ENCODE peak calls at places on chromosome 16, in seven cellular contexts. One of them, this sample, is unnamed.
A peak's percentile ranks its signal among the peaks of the same experiment; 100 is the strongest.

GRCh38 chr16:87196229-87196628 is 121.0 kb downstream of the C16orf95 start:
- DNase-seq in MG63: peak; percentile 48
- DNase-seq in heart left ventricle: no peak
- DNase-seq in right atrium auricular region: no peak
- DNase-seq in stomach: no peak
- DNase-seq in naive thymus-derived CD4-positive, alpha-beta T cell: no peak
- DNase-seq in cardiac muscle cell: no peak
- DNase-seq in this sample: no peak

GRCh38 chr16:19704321-19705130 is 13.5 kb downstream of the KNOP1 start:
- DNase-seq in MG63: peak; percentile 69
- DNase-seq in heart left ventricle: no peak
- DNase-seq in right atrium auricular region: no peak
- DNase-seq in stomach: no peak
- DNase-seq in naive thymus-derived CD4-positive, alpha-beta T cell: no peak
- DNase-seq in cardiac muscle cell: no peak
- DNase-seq in this sample: no peak

GRCh38 chr16:87318158-87318644 is 1.0 kb upstream of the C16orf95 start:
- DNase-seq in MG63: no peak
- DNase-seq in heart left ventricle: no peak
- DNase-seq in right atrium auricular region: no peak
- DNase-seq in stomach: no peak
- DNase-seq in naive thymus-derived CD4-positive, alpha-beta T cell: no peak
- DNase-seq in cardiac muscle cell: no peak
- DNase-seq in this sample: no peak

GRCh38 chr16:85356157-85356556 is 243.9 kb upstream of the CIBAR2 start:
- DNase-seq in MG63: no peak
- DNase-seq in heart left ventricle: no peak
- DNase-seq in right atrium auricular region: no peak
- DNase-seq in stomach: no peak
- DNase-seq in naive thymus-derived CD4-positive, alpha-beta T cell: no peak
- DNase-seq in cardiac muscle cell: no peak
- DNase-seq in this sample: no peak

GRCh38 chr16:88437367-88437964 is 15.6 kb upstream of the ZFPM1 start:
- DNase-seq in MG63: no peak
- DNase-seq in heart left ventricle: no peak
- DNase-seq in right atrium auricular region: no peak
- DNase-seq in stomach: peak; percentile 72
- DNase-seq in naive thymus-derived CD4-positive, alpha-beta T cell: peak; percentile 55
- DNase-seq in cardiac muscle cell: peak; percentile 74
- DNase-seq in this sample: peak; percentile 68

GRCh38 chr16:21100447-21100846 is 50.2 kb downstream of the DNAH3 start:
- DNase-seq in MG63: peak; percentile 67
- DNase-seq in heart left ventricle: no peak
- DNase-seq in right atrium auricular region: no peak
- DNase-seq in stomach: no peak
- DNase-seq in naive thymus-derived CD4-positive, alpha-beta T cell: no peak
- DNase-seq in cardiac muscle cell: no peak
- DNase-seq in this sample: no peak

GRCh38 chr16:75244844-75245758 is 6.3 kb downstream of the BCAR1 start:
- DNase-seq in MG63: peak; percentile 96
- DNase-seq in heart left ventricle: peak; percentile 87
- DNase-seq in right atrium auricular region: peak; percentile 90
- DNase-seq in stomach: peak; percentile 94
- DNase-seq in naive thymus-derived CD4-positive, alpha-beta T cell: no peak
- DNase-seq in cardiac muscle cell: peak; percentile 90
- DNase-seq in this sample: peak; percentile 91

GRCh38 chr16:27363797-27364196 is 38.2 kb upstream of the IL21R start:
- DNase-seq in MG63: no peak
- DNase-seq in heart left ventricle: no peak
- DNase-seq in right atrium auricular region: no peak
- DNase-seq in stomach: peak; percentile 84
- DNase-seq in naive thymus-derived CD4-positive, alpha-beta T cell: no peak
- DNase-seq in cardiac muscle cell: no peak
- DNase-seq in this sample: peak; percentile 42

GRCh38 chr16:28010671-28011070 is 52.8 kb downstream of the GSG1L start:
- DNase-seq in MG63: peak; percentile 74
- DNase-seq in heart left ventricle: no peak
- DNase-seq in right atrium auricular region: no peak
- DNase-seq in stomach: no peak
- DNase-seq in naive thymus-derived CD4-positive, alpha-beta T cell: no peak
- DNase-seq in cardiac muscle cell: no peak
- DNase-seq in this sample: no peak

GRCh38 chr16:65178151-65178550 is 56.3 kb upstream of the CDH11 start:
- DNase-seq in MG63: peak; percentile 30
- DNase-seq in heart left ventricle: no peak
- DNase-seq in right atrium auricular region: no peak
- DNase-seq in stomach: no peak
- DNase-seq in naive thymus-derived CD4-positive, alpha-beta T cell: no peak
- DNase-seq in cardiac muscle cell: no peak
- DNase-seq in this sample: no peak

GRCh38 chr16:61421111-61421510 is 615.1 kb downstream of the CDH8 start:
- DNase-seq in MG63: no peak
- DNase-seq in heart left ventricle: no peak
- DNase-seq in right atrium auricular region: no peak
- DNase-seq in stomach: no peak
- DNase-seq in naive thymus-derived CD4-positive, alpha-beta T cell: no peak
- DNase-seq in cardiac muscle cell: no peak
- DNase-seq in this sample: no peak

GRCh38 chr16:75491876-75492275 is 3.4 kb downstream of the CHST6 start:
- DNase-seq in MG63: peak; percentile 18
- DNase-seq in heart left ventricle: no peak
- DNase-seq in right atrium auricular region: no peak
- DNase-seq in stomach: no peak
- DNase-seq in naive thymus-derived CD4-positive, alpha-beta T cell: no peak
- DNase-seq in cardiac muscle cell: peak; percentile 4
- DNase-seq in this sample: no peak

GRCh38 chr16:71734511-71734910 is 10.0 kb upstream of the PHLPP2 start:
- DNase-seq in MG63: no peak
- DNase-seq in heart left ventricle: no peak
- DNase-seq in right atrium auricular region: no peak
- DNase-seq in stomach: no peak
- DNase-seq in naive thymus-derived CD4-positive, alpha-beta T cell: no peak
- DNase-seq in cardiac muscle cell: no peak
- DNase-seq in this sample: no peak

GRCh38 chr16:50316848-50317630 is 50.7 kb downstream of the ADCY7 start:
- DNase-seq in MG63: no peak
- DNase-seq in heart left ventricle: no peak
- DNase-seq in right atrium auricular region: no peak
- DNase-seq in stomach: no peak
- DNase-seq in naive thymus-derived CD4-positive, alpha-beta T cell: no peak
- DNase-seq in cardiac muscle cell: no peak
- DNase-seq in this sample: no peak

GRCh38 chr16:11278681-11279628 is 2.2 kb downstream of the PRM1 start:
- DNase-seq in MG63: no peak
- DNase-seq in heart left ventricle: no peak
- DNase-seq in right atrium auricular region: no peak
- DNase-seq in stomach: no peak
- DNase-seq in naive thymus-derived CD4-positive, alpha-beta T cell: no peak
- DNase-seq in cardiac muscle cell: no peak
- DNase-seq in this sample: no peak
- H3K4me3 ChIP-seq in MG63: no peak overlapping the region
- H3K4me3 ChIP-seq in heart left ventricle: no peak overlapping the region
- H3K4me3 ChIP-seq in right atrium auricular region: no peak overlapping the region
- H3K4me3 ChIP-seq in stomach: no peak overlapping the region
- H3K4me3 ChIP-seq in naive thymus-derived CD4-positive, alpha-beta T cell: no peak overlapping the region
- H3K4me3 ChIP-seq in cardiac muscle cell: no peak overlapping the region
- H3K4me3 ChIP-seq in this sample: no peak overlapping the region

GRCh38 chr16:31916056-31916488 is 42.5 kb downstream of the ZNF267 start:
- DNase-seq in MG63: no peak
- DNase-seq in heart left ventricle: no peak
- DNase-seq in right atrium auricular region: no peak
- DNase-seq in stomach: no peak
- DNase-seq in naive thymus-derived CD4-positive, alpha-beta T cell: no peak
- DNase-seq in cardiac muscle cell: no peak
- DNase-seq in this sample: no peak

DNA sequence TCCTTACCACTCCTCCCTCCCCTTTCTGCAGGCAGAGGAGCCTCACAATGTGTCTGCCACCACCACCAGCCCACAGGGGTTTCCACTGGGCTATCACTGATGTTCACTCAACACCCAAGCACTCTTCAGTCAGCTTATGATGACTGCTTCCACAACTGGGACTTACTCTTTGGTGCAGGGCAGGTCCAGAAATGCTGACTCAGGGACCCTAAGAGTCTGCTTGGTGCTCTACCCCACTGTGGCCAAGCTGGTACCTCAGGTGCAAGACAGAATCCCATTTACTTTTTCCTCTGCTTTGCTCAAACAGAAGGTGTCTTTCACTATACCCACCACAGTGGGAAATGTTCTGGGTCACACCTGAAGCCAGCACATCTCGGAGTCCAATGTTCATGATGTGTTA is 40.1 kb downstream of the ZNF267 start:
- DNase-seq in MG63: no peak
- DNase-seq in heart left ventricle: no peak
- DNase-seq in right atrium auricular region: no peak
- DNase-seq in stomach: no peak
- DNase-seq in naive thymus-derived CD4-positive, alpha-beta T cell: no peak
- DNase-seq in cardiac muscle cell: no peak
- DNase-seq in this sample: no peak
- H3K9me3 ChIP-seq in MG63: peaks cover 91% of the 10 kb centered on the region
- H3K9me3 ChIP-seq in heart left ventricle: peaks cover 99% of the 10 kb centered on the region
- H3K9me3 ChIP-seq in right atrium auricular region: peaks cover 36% of the 10 kb centered on the region
- H3K9me3 ChIP-seq in stomach: peaks cover 99% of the 10 kb centered on the region
- H3K9me3 ChIP-seq in naive thymus-derived CD4-positive, alpha-beta T cell: peaks cover 81% of the 10 kb centered on the region
- H3K9me3 ChIP-seq in cardiac muscle cell: peaks cover 33% of the 10 kb centered on the region
- H3K9me3 ChIP-seq in this sample: peaks cover 41% of the 10 kb centered on the region

GRCh38 chr16:78257376-78257728 is 157.9 kb downstream of the WWOX start:
- DNase-seq in MG63: no peak
- DNase-seq in heart left ventricle: no peak
- DNase-seq in right atrium auricular region: no peak
- DNase-seq in stomach: no peak
- DNase-seq in naive thymus-derived CD4-positive, alpha-beta T cell: no peak
- DNase-seq in cardiac muscle cell: no peak
- DNase-seq in this sample: no peak

GRCh38 chr16:78259883-78260282 is 160.4 kb downstream of the WWOX start:
- DNase-seq in MG63: no peak
- DNase-seq in heart left ventricle: no peak
- DNase-seq in right atrium auricular region: no peak
- DNase-seq in stomach: no peak
- DNase-seq in naive thymus-derived CD4-positive, alpha-beta T cell: no peak
- DNase-seq in cardiac muscle cell: peak; percentile 18
- DNase-seq in this sample: no peak

GRCh38 chr16:78252757-78253156 is 153.3 kb downstream of the WWOX start:
- DNase-seq in MG63: no peak
- DNase-seq in heart left ventricle: no peak
- DNase-seq in right atrium auricular region: no peak
- DNase-seq in stomach: no peak
- DNase-seq in naive thymus-derived CD4-positive, alpha-beta T cell: no peak
- DNase-seq in cardiac muscle cell: no peak
- DNase-seq in this sample: no peak

GRCh38 chr16:78258651-78259050 is 159.2 kb downstream of the WWOX start:
- DNase-seq in MG63: no peak
- DNase-seq in heart left ventricle: no peak
- DNase-seq in right atrium auricular region: no peak
- DNase-seq in stomach: no peak
- DNase-seq in naive thymus-derived CD4-positive, alpha-beta T cell: no peak
- DNase-seq in cardiac muscle cell: no peak
- DNase-seq in this sample: no peak

DNA sequence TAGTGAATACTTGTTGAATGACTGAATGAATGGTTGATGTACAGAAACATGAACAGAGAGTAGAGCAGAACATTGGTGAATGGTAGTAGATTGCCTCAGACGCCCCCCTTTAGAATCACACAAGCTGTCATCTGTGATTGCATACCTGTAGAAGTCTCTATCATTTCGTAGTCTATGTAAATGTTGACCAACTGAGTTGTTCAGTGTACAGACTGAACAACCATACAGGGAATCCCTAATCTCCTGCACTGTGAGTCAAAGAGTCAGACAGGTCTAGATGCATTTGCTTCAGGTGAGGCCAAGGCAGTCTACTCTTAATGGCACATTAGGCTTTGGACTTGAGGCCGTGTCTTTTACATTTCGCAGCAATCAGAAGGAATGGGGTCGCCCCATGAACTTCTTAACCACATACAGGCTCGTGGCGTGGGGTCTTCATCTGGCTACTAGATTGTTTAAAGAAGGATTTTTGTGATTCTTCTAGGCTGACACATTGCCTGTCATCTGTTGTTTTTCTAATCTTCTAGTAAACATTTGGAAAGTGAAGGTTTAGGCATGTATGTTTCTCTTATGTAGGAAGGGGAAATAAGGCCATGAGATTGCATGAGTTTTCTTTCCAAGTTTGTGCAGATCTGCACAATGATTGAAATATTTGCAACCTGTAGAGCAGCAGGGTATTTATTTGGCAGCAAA is 157.4 kb downstream of the WWOX start:
- DNase-seq in MG63: no peak
- DNase-seq in heart left ventricle: no peak
- DNase-seq in right atrium auricular region: no peak
- DNase-seq in stomach: no peak
- DNase-seq in naive thymus-derived CD4-positive, alpha-beta T cell: no peak
- DNase-seq in cardiac muscle cell: no peak
- DNase-seq in this sample: no peak
- H3K4me3 ChIP-seq in MG63: no peak overlapping the region
- H3K4me3 ChIP-seq in heart left ventricle: no peak overlapping the region
- H3K4me3 ChIP-seq in right atrium auricular region: no peak overlapping the region
- H3K4me3 ChIP-seq in stomach: no peak overlapping the region
- H3K4me3 ChIP-seq in naive thymus-derived CD4-positive, alpha-beta T cell: no peak overlapping the region
- H3K4me3 ChIP-seq in cardiac muscle cell: no peak overlapping the region
- H3K4me3 ChIP-seq in this sample: no peak overlapping the region

GRCh38 chr16:35689764-35690163 is 2230.4 kb downstream of the TP53TG3F start:
- DNase-seq in MG63: no peak
- DNase-seq in heart left ventricle: no peak
- DNase-seq in right atrium auricular region: no peak
- DNase-seq in stomach: no peak
- DNase-seq in naive thymus-derived CD4-positive, alpha-beta T cell: no peak
- DNase-seq in cardiac muscle cell: no peak
- DNase-seq in this sample: no peak

GRCh38 chr16:35685085-35685484 is 2225.7 kb downstream of the TP53TG3F start:
- DNase-seq in MG63: no peak
- DNase-seq in heart left ventricle: no peak
- DNase-seq in right atrium auricular region: no peak
- DNase-seq in stomach: no peak
- DNase-seq in naive thymus-derived CD4-positive, alpha-beta T cell: no peak
- DNase-seq in cardiac muscle cell: no peak
- DNase-seq in this sample: no peak

GRCh38 chr16:35687781-35688180 is 2228.4 kb downstream of the TP53TG3F start:
- DNase-seq in MG63: no peak
- DNase-seq in heart left ventricle: no peak
- DNase-seq in right atrium auricular region: no peak
- DNase-seq in stomach: no peak
- DNase-seq in naive thymus-derived CD4-positive, alpha-beta T cell: no peak
- DNase-seq in cardiac muscle cell: no peak
- DNase-seq in this sample: no peak

GRCh38 chr16:35687071-35687470 is 2227.7 kb downstream of the TP53TG3F start:
- DNase-seq in MG63: no peak
- DNase-seq in heart left ventricle: no peak
- DNase-seq in right atrium auricular region: no peak
- DNase-seq in stomach: no peak
- DNase-seq in naive thymus-derived CD4-positive, alpha-beta T cell: no peak
- DNase-seq in cardiac muscle cell: no peak
- DNase-seq in this sample: no peak

DNA sequence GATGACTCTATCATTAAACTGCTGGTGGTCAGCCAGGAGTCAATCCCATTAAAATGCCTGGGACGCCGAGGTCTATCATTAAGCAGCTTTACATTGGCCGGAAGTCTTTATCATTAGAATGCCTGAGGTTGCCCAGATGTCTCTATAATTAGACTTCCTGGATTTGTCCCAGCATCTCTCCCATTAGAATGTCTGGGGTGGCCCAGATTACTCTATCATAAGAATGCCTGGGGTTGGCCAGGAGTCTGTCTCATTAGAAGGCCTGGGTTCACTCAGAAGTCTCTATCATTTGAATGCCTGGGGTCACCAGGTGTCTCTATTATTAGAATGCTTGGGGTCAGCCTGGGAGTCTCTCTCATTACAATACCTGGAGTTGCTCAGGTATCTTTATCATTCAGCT is 2227.2 kb downstream of the TP53TG3F start:
- DNase-seq in MG63: no peak
- DNase-seq in heart left ventricle: no peak
- DNase-seq in right atrium auricular region: no peak
- DNase-seq in stomach: no peak
- DNase-seq in naive thymus-derived CD4-positive, alpha-beta T cell: no peak
- DNase-seq in cardiac muscle cell: no peak
- DNase-seq in this sample: no peak
- H3K9me3 ChIP-seq in MG63: no peaks in the 10 kb centered on the region
- H3K9me3 ChIP-seq in heart left ventricle: no peaks in the 10 kb centered on the region
- H3K9me3 ChIP-seq in right atrium auricular region: no peaks in the 10 kb centered on the region
- H3K9me3 ChIP-seq in stomach: peaks cover 92% of the 10 kb centered on the region
- H3K9me3 ChIP-seq in naive thymus-derived CD4-positive, alpha-beta T cell: peaks cover 71% of the 10 kb centered on the region
- H3K9me3 ChIP-seq in cardiac muscle cell: no peaks in the 10 kb centered on the region
- H3K9me3 ChIP-seq in this sample: no peaks in the 10 kb centered on the region

This sample was measured in pancreas.